ENCODE peak calls at places on chromosomes 7 and 10, in four cellular contexts. H, T, G and S are unnamed samples.

GRCh38 chr7:149196705-149197171 is 1.4 kb downstream of the ZNF282 start:
- DNase-seq in H (no peak), T (peak; percentile 21), G (peak; percentile 53), S (no peak)

GRCh38 chr7:157482517-157483120 is 145.8 kb downstream of the DNAJB6 start:
- DNase-seq in H (no peak), T (no peak), G (no peak), S (no peak)

GRCh38 chr7:147419001-147419400 is 1171.6 kb upstream of the C7orf33 start:
- DNase-seq in H (peak; percentile 19), T (no peak), G (no peak), S (no peak)

GRCh38 chr10:71966046-71967004 is 2.1 kb downstream of the CHST3 start:
- DNase-seq in H (peak; percentile 65), T (no peak), G (no peak), S (no peak)

GRCh38 chr10:79417266-79417665 is 28.2 kb downstream of the ZCCHC24 start:
- DNase-seq in H (no peak), T (no peak), G (no peak), S (no peak)

GRCh38 chr10:85863301-85864172 is 503.1 kb downstream of the GRID1 start:
- DNase-seq in H (no peak), T (no peak), G (no peak), S (no peak)

GRCh38 chr7:111678986-111679385 is 116.7 kb upstream of the IMMP2L start:
- DNase-seq in H (no peak), T (no peak), G (peak; percentile 43), S (no peak)

GRCh38 chr10:125062244-125063208 is 97.8 kb downstream of the CTBP2 start:
- DNase-seq in H (no peak), T (no peak), G (no peak), S (no peak)

GRCh38 chr10:35498693-35499092 is 106.4 kb upstream of the GJD4 start:
- DNase-seq in H (no peak), T (no peak), G (no peak), S (no peak)

GRCh38 chr10:80144302-80145131 is 12.0 kb downstream of the PLAC9 start:
- DNase-seq in H (no peak), T (no peak), G (no peak), S (no peak)

GRCh38 chr7:73303546-73303945 is 5.1 kb downstream of the NSUN5 start:
- DNase-seq in H (no peak), T (no peak), G (no peak), S (no peak)

GRCh38 chr10:18364987-18365775 is 225.0 kb downstream of the CACNB2 start:
- DNase-seq in H (no peak), T (no peak), G (no peak), S (no peak)

GRCh38 chr7:30789334-30789711 is 18.1 kb downstream of the MINDY4 start:
- DNase-seq in H (peak; percentile 89), T (peak; percentile 69), G (no peak), S (no peak)

GRCh38 chr10:76036962-76037361 is 605.5 kb downstream of the LRMDA start:
- DNase-seq in H (no peak), T (no peak), G (no peak), S (no peak)

GRCh38 chr7:27235387-27236052 is 7.1 kb upstream of the EVX1 start:
- DNase-seq in H (no peak), T (no peak), G (peak; percentile 32), S (no peak)

GRCh38 chr10:110260746-110261477 is 43.8 kb downstream of the SMNDC1 start:
- DNase-seq in H (peak; percentile 60), T (no peak), G (no peak), S (no peak)

GRCh38 chr7:17009007-17009719 is 127.4 kb upstream of the AGR3 start:
- DNase-seq in H (peak; percentile 45), T (peak; percentile 43), G (peak; percentile 7), S (no peak)

GRCh38 chr7:82241371-82241770 is 202.2 kb downstream of the CACNA2D1 start:
- DNase-seq in H (no peak), T (no peak), G (no peak), S (no peak)

GRCh38 chr10:18238875-18239485 is 98.8 kb downstream of the CACNB2 start:
- DNase-seq in H (peak; percentile 70), T (peak; percentile 26), G (peak; percentile 46), S (no peak)

GRCh38 chr7:113371376-113372043 is 253.2 kb upstream of the SMIM30 start:
- DNase-seq in H (peak; percentile 2), T (no peak), G (no peak), S (no peak)

GRCh38 chr7:6614941-6615737 is at the start of gene ZNF853:
- DNase-seq in H (no peak), T (no peak), G (no peak), S (no peak)

GRCh38 chr10:12915637-12916168 is 85.8 kb downstream of the CCDC3 start:
- DNase-seq in H (no peak), T (no peak), G (no peak), S (no peak)

GRCh38 chr10:52424343-52424742 is 110.3 kb downstream of the DKK1 start:
- DNase-seq in H (peak; percentile 8), T (no peak), G (no peak), S (no peak)

GRCh38 chr10:101299211-101299610 is 54.8 kb upstream of the BTRC start:
- DNase-seq in H (no peak), T (no peak), G (no peak), S (no peak)
- H3K9me1 ChIP-seq in H (no peaks in the 10 kb centered on the region), T (no peaks in the 10 kb centered on the region), G (no peaks in the 10 kb centered on the region), S (no peaks in the 10 kb centered on the region)

DNA sequence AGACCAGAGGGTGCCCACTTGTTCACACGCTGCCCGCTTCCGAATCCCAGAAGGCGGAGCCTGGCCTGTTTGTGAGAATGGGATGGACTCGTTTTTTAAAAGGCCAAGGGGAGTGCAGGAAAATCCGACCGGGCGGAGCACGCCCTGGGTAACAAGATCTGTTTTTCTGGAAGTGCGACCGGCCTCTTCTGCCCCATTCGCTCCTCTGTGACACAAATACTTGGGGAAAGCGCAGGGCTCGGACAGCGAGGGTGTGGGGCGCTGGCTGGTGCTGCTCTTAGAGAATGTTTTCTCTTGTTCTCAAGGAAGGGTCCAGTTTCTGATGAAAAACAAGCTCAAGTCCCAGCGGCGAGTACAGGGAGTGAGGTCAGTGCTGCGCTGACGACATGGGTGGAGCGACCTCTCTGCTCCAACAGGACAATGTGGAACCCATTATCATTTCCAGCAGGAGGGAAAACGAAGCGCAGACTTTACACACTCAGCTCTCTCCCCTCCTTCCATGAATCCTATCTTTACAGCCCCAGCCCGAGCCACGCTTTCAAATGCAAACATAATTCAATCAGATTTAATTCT is 1.3 kb downstream of the RADIL start:
- DNase-seq in H (peak; percentile 59), T (peak; percentile 59), G (peak; percentile 60), S (no peak)
- H3K4me3 ChIP-seq in H (peak overlapping the region; percentile 6), T (peak overlapping the region; percentile 9), G (peak overlapping the region; percentile 70), S (no peak overlapping the region)

GRCh38 chr10:77564781-77565589 is 72.6 kb downstream of the KCNMA1 start:
- DNase-seq in H (peak; percentile 33), T (no peak), G (no peak), S (no peak)
- H3K9me1 ChIP-seq in H (peaks cover 26% of the 10 kb centered on the region), T (no peaks in the 10 kb centered on the region), G (no peaks in the 10 kb centered on the region), S (no peaks in the 10 kb centered on the region)

DNA sequence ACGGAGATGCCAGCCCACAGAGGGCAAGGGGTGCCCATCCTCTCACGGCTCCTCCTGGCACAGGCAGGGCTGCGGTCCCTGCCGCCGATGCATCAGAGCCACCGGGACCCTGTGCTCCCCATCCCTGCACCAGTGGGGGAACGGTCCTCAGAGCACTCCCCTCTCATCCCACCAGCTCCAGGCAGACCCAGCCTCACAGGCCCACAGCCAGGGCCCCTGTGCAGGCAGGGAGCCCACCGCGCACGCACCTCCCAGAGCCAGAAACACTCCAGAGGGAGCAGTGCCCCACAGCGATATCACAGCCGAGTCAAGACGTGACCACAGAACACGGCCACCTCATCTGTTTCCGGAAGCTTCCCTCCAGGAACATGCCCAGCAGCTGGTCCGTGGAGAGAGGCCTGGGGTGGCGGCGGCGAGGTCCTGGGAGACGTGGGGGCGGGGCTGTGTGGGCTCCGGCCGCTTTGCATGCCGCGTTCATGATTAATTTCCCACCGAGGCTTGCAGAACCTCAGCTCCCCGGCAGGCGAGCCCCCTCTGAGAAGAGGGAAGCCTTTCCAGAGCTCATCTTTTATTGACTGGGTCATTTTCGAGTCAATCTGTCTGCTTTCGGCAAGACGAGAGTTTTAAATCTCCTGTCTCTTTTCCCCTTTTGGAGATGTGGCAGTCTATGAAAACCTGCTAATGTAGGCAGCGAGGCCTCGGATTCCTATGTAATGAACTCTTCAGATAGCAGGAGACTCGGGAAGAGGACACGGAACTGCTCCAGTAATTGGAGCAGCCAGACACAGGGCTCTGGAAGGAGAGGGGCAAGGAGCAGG is 242.6 kb downstream of the ELFN1 start:
- DNase-seq in H (peak; percentile 92), T (no peak), G (no peak), S (no peak)
- H3K4me3 ChIP-seq in H (peak overlapping the region; percentile 7), T (no peak overlapping the region), G (no peak overlapping the region), S (no peak overlapping the region)

GRCh38 chr10:45152726-45153125 is 152.0 kb downstream of the ZNF22 start:
- DNase-seq in H (peak; percentile 51), T (no peak), G (no peak), S (peak; percentile 21)
- H3K9me1 ChIP-seq in H (no peaks in the 10 kb centered on the region), T (no peaks in the 10 kb centered on the region), G (no peaks in the 10 kb centered on the region), S (no peaks in the 10 kb centered on the region)

DNA sequence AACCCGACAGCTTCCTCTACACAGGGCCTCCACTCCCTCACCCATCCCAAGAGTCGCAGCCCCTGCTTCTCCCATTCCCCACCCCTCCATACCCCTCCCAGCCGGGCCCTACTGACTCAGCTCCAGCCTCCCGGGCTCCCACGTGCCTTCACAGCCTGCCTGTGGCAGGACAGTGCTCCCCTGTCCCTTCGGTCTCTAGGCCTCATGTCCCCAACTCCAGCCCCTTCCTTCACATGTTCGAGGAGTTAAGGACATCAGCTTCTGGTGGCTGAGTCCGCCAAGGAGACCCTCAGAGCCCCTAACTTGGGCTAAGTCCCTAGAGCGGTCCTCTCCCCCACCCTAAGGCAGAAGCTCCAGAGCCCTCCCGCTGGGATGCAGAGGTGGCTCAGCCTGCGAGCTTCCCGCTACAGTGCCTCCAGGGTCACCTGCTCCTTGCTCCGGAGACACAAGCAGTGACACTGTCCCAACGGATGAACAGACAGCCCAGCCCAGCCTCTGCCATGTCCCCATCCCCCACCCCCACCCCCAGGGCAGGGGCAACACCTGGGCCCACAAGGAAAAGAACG is 800 bp downstream of the SMARCD3 start:
- DNase-seq in H (no peak), T (no peak), G (peak; percentile 43), S (no peak)
- H3K4me3 ChIP-seq in H (peak overlapping the region; percentile 56), T (no peak overlapping the region), G (peak overlapping the region; percentile 32), S (no peak overlapping the region)

GRCh38 chr7:155815332-155816191 is 3.3 kb upstream of the SHH start:
- DNase-seq in H (peak; percentile 43), T (peak; percentile 34), G (peak; percentile 64), S (no peak)
- H3K9me1 ChIP-seq in H (no peaks in the 10 kb centered on the region), T (no peaks in the 10 kb centered on the region), G (no peaks in the 10 kb centered on the region), S (no peaks in the 10 kb centered on the region)

DNA sequence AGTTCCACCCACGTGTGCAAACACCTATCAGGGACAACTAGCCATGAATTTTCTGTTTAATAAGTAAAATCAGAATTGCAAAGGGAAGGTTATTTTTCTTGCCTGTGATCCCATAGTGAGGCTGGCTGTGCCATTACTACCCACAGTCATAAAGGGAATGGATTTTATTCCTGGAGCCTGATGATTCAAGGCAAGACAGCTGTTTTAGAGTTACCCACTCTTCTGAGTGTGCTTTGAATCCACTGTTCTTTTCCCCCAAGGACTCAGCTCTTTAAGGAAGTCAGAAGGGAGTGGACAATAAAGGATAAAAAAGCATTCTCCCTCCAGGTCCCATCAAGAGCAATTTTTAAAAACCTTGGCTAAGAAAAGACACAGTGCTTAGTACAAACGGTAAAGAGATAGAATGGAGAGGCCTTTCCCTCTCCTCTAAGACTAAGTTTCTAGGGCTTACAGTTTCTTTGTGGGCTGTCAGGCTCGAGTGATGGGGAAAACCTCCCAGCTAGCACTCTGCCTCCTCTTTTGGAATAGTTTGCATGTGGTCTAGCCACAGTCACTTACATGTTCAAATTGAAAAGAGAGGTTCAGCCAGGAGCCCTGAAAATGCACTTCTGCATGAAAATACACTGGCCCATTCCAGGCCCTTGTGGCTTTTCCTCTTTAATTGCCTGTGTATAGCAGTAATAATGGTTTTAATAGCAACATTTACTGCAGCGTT is 5.1 kb upstream of the LRRC4 start:
- DNase-seq in H (no peak), T (no peak), G (no peak), S (no peak)
- H3K4me3 ChIP-seq in H (no peak overlapping the region), T (no peak overlapping the region), G (no peak overlapping the region), S (no peak overlapping the region)